ENCODE peak calls at places on chromosomes 1 and 21, in eight cellular contexts. One of them, this sample, is unnamed.
A peak's percentile ranks its signal among the peaks of the same experiment; 100 is the strongest.

GRCh38 chr1:68011786-68012375 is 38.5 kb downstream of the DIRAS3 start:
- DNase-seq in esophagus squamous epithelium: no peak
- DNase-seq in testis: no peak
- DNase-seq in mesendoderm: no peak
- DNase-seq in psoas muscle: no peak
- DNase-seq in Peyer's patch: no peak
- DNase-seq in Caco-2: no peak
- DNase-seq in naive thymus-derived CD4-positive, alpha-beta T cell: no peak
- DNase-seq in this sample: no peak

GRCh38 chr21:41956926-41957729 is 3.3 kb upstream of the C2CD2 start:
- DNase-seq in Caco-2: no peak
- DNase-seq in esophagus squamous epithelium: no peak
- DNase-seq in naive thymus-derived CD4-positive, alpha-beta T cell: no peak
- DNase-seq in psoas muscle: no peak
- DNase-seq in testis: no peak
- DNase-seq in mesendoderm: peak; percentile 36
- DNase-seq in Peyer's patch: peak; percentile 39
- DNase-seq in this sample: no peak

GRCh38 chr1:161139765-161140164 is 7.3 kb upstream of the DEDD start:
- DNase-seq in testis: peak; percentile 65
- DNase-seq in mesendoderm: peak; percentile 60
- DNase-seq in esophagus squamous epithelium: no peak
- DNase-seq in Caco-2: peak; percentile 71
- DNase-seq in Peyer's patch: no peak
- DNase-seq in naive thymus-derived CD4-positive, alpha-beta T cell: no peak
- DNase-seq in psoas muscle: no peak
- DNase-seq in this sample: peak; percentile 63

GRCh38 chr21:41624674-41625310 is 116.8 kb upstream of the TMPRSS2 start:
- DNase-seq in mesendoderm: no peak
- DNase-seq in Peyer's patch: no peak
- DNase-seq in testis: no peak
- DNase-seq in esophagus squamous epithelium: no peak
- DNase-seq in Caco-2: no peak
- DNase-seq in psoas muscle: no peak
- DNase-seq in naive thymus-derived CD4-positive, alpha-beta T cell: no peak
- DNase-seq in this sample: no peak

GRCh38 chr21:45876381-45877159 is 105.0 kb upstream of the COL6A1 start:
- DNase-seq in Caco-2: no peak
- DNase-seq in Peyer's patch: peak; percentile 44
- DNase-seq in testis: no peak
- DNase-seq in naive thymus-derived CD4-positive, alpha-beta T cell: no peak
- DNase-seq in esophagus squamous epithelium: no peak
- DNase-seq in psoas muscle: peak; percentile 43
- DNase-seq in mesendoderm: peak; percentile 41
- DNase-seq in this sample: peak; percentile 90

GRCh38 chr1:87684194-87684593 is 355.5 kb downstream of the LMO4 start:
- DNase-seq in mesendoderm: peak; percentile 34
- DNase-seq in psoas muscle: no peak
- DNase-seq in Caco-2: no peak
- DNase-seq in Peyer's patch: peak; percentile 57
- DNase-seq in testis: peak; percentile 39
- DNase-seq in naive thymus-derived CD4-positive, alpha-beta T cell: no peak
- DNase-seq in esophagus squamous epithelium: no peak
- DNase-seq in this sample: no peak

GRCh38 chr1:63116016-63116415 is 206.4 kb upstream of the FOXD3 start:
- DNase-seq in esophagus squamous epithelium: no peak
- DNase-seq in testis: no peak
- DNase-seq in Caco-2: no peak
- DNase-seq in mesendoderm: peak; percentile 17
- DNase-seq in psoas muscle: no peak
- DNase-seq in naive thymus-derived CD4-positive, alpha-beta T cell: no peak
- DNase-seq in Peyer's patch: no peak
- DNase-seq in this sample: no peak

GRCh38 chr1:221093903-221094865 is 214.9 kb downstream of the HLX start:
- DNase-seq in psoas muscle: no peak
- DNase-seq in Peyer's patch: no peak
- DNase-seq in naive thymus-derived CD4-positive, alpha-beta T cell: no peak
- DNase-seq in Caco-2: no peak
- DNase-seq in testis: no peak
- DNase-seq in mesendoderm: peak; percentile 49
- DNase-seq in esophagus squamous epithelium: no peak
- DNase-seq in this sample: peak; percentile 25

GRCh38 chr1:60886090-60886489 is 196.3 kb upstream of the NFIA start:
- DNase-seq in Peyer's patch: no peak
- DNase-seq in mesendoderm: no peak
- DNase-seq in testis: no peak
- DNase-seq in Caco-2: no peak
- DNase-seq in esophagus squamous epithelium: no peak
- DNase-seq in naive thymus-derived CD4-positive, alpha-beta T cell: no peak
- DNase-seq in psoas muscle: no peak
- DNase-seq in this sample: no peak

GRCh38 chr21:36250423-36251075 is 69.4 kb upstream of the MORC3 start:
- DNase-seq in Caco-2: no peak
- DNase-seq in mesendoderm: peak; percentile 64
- DNase-seq in testis: no peak
- DNase-seq in Peyer's patch: no peak
- DNase-seq in esophagus squamous epithelium: no peak
- DNase-seq in naive thymus-derived CD4-positive, alpha-beta T cell: no peak
- DNase-seq in psoas muscle: no peak
- DNase-seq in this sample: no peak

GRCh38 chr1:26483980-26484379 is 11.7 kb downstream of the HMGN2 start:
- DNase-seq in testis: no peak
- DNase-seq in Peyer's patch: no peak
- DNase-seq in mesendoderm: no peak
- DNase-seq in esophagus squamous epithelium: no peak
- DNase-seq in psoas muscle: no peak
- DNase-seq in naive thymus-derived CD4-positive, alpha-beta T cell: no peak
- DNase-seq in Caco-2: no peak
- DNase-seq in this sample: no peak

GRCh38 chr1:109425391-109425790 is 857 bp downstream of the PSMA5 start:
- DNase-seq in Caco-2: no peak
- DNase-seq in psoas muscle: no peak
- DNase-seq in mesendoderm: peak; percentile 6
- DNase-seq in testis: no peak
- DNase-seq in Peyer's patch: no peak
- DNase-seq in naive thymus-derived CD4-positive, alpha-beta T cell: peak; percentile 64
- DNase-seq in esophagus squamous epithelium: no peak
- DNase-seq in this sample: no peak

GRCh38 chr1:208599063-208599462 is 354.9 kb upstream of the PLXNA2 start:
- DNase-seq in testis: no peak
- DNase-seq in Caco-2: no peak
- DNase-seq in Peyer's patch: no peak
- DNase-seq in esophagus squamous epithelium: no peak
- DNase-seq in psoas muscle: no peak
- DNase-seq in mesendoderm: no peak
- DNase-seq in naive thymus-derived CD4-positive, alpha-beta T cell: no peak
- DNase-seq in this sample: no peak

GRCh38 chr1:230536641-230537155 is 105.6 kb upstream of the COG2 start:
- DNase-seq in naive thymus-derived CD4-positive, alpha-beta T cell: no peak
- DNase-seq in esophagus squamous epithelium: no peak
- DNase-seq in mesendoderm: no peak
- DNase-seq in Peyer's patch: no peak
- DNase-seq in psoas muscle: no peak
- DNase-seq in testis: no peak
- DNase-seq in Caco-2: no peak
- DNase-seq in this sample: no peak

GRCh38 chr1:241286486-241286885 is 70.5 kb downstream of the RGS7 start:
- DNase-seq in psoas muscle: no peak
- DNase-seq in mesendoderm: no peak
- DNase-seq in esophagus squamous epithelium: no peak
- DNase-seq in Peyer's patch: no peak
- DNase-seq in testis: no peak
- DNase-seq in naive thymus-derived CD4-positive, alpha-beta T cell: no peak
- DNase-seq in Caco-2: no peak
- DNase-seq in this sample: no peak

GRCh38 chr1:219492676-219493075 is 120.2 kb downstream of the ZC3H11B start:
- DNase-seq in Caco-2: no peak
- DNase-seq in naive thymus-derived CD4-positive, alpha-beta T cell: no peak
- DNase-seq in testis: no peak
- DNase-seq in psoas muscle: no peak
- DNase-seq in Peyer's patch: no peak
- DNase-seq in mesendoderm: no peak
- DNase-seq in esophagus squamous epithelium: no peak
- DNase-seq in this sample: no peak

GRCh38 chr1:33624991-33625870 is 152.8 kb downstream of the ZSCAN20 start:
- DNase-seq in psoas muscle: no peak
- DNase-seq in naive thymus-derived CD4-positive, alpha-beta T cell: no peak
- DNase-seq in esophagus squamous epithelium: no peak
- DNase-seq in Peyer's patch: no peak
- DNase-seq in testis: peak; percentile 61
- DNase-seq in mesendoderm: peak; percentile 32
- DNase-seq in Caco-2: peak; percentile 1
- DNase-seq in this sample: no peak

GRCh38 chr1:36091698-36092097 is 3.0 kb downstream of the ADPRS start:
- DNase-seq in esophagus squamous epithelium: no peak
- DNase-seq in mesendoderm: no peak
- DNase-seq in psoas muscle: no peak
- DNase-seq in Caco-2: no peak
- DNase-seq in testis: no peak
- DNase-seq in naive thymus-derived CD4-positive, alpha-beta T cell: no peak
- DNase-seq in Peyer's patch: no peak
- DNase-seq in this sample: no peak

GRCh38 chr1:36092166-36092797 is 3.6 kb downstream of the ADPRS start:
- DNase-seq in psoas muscle: no peak
- DNase-seq in Peyer's patch: no peak
- DNase-seq in testis: no peak
- DNase-seq in naive thymus-derived CD4-positive, alpha-beta T cell: no peak
- DNase-seq in mesendoderm: no peak
- DNase-seq in esophagus squamous epithelium: no peak
- DNase-seq in Caco-2: no peak
- DNase-seq in this sample: no peak

GRCh38 chr1:36092798-36093185 is 4.1 kb downstream of the ADPRS start:
- DNase-seq in esophagus squamous epithelium: no peak
- DNase-seq in naive thymus-derived CD4-positive, alpha-beta T cell: no peak
- DNase-seq in mesendoderm: no peak
- DNase-seq in testis: no peak
- DNase-seq in psoas muscle: no peak
- DNase-seq in Caco-2: no peak
- DNase-seq in Peyer's patch: no peak
- DNase-seq in this sample: no peak

GRCh38 chr1:36089393-36090121 is 865 bp downstream of the ADPRS start:
- DNase-seq in psoas muscle: no peak
- DNase-seq in mesendoderm: peak; percentile 72
- DNase-seq in Peyer's patch: peak; percentile 56
- DNase-seq in testis: peak; percentile 68
- DNase-seq in naive thymus-derived CD4-positive, alpha-beta T cell: no peak
- DNase-seq in esophagus squamous epithelium: no peak
- DNase-seq in Caco-2: peak; percentile 16
- DNase-seq in this sample: no peak

DNA sequence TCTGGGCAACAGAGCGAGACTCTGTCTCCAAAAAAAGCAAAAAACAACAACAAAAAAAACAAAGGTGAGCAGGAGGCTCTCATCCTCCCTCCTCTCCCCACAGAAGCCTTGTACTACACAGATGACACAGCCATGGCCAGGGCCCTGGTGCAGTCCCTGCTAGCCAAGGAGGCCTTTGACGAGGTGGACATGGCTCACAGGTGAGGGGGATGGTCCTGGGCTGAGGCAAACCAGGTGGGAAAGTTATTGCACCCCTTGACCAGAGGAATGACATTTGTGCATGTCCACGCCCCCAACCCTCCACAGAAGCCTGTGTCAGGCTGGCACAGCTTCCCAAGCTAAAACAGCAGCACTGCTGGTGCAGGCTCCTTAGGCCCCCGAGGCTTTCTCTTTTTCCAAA is 2.4 kb downstream of the ADPRS start:
- DNase-seq in psoas muscle: no peak
- DNase-seq in Caco-2: no peak
- DNase-seq in naive thymus-derived CD4-positive, alpha-beta T cell: no peak
- DNase-seq in esophagus squamous epithelium: no peak
- DNase-seq in Peyer's patch: no peak
- DNase-seq in mesendoderm: no peak
- DNase-seq in testis: no peak
- DNase-seq in this sample: no peak
- H3K4me1 ChIP-seq in psoas muscle: peaks cover 19% of the 10 kb centered on the region
- H3K4me1 ChIP-seq in Caco-2: no peaks in the 10 kb centered on the region
- H3K4me1 ChIP-seq in naive thymus-derived CD4-positive, alpha-beta T cell: peaks cover 11% of the 10 kb centered on the region
- H3K4me1 ChIP-seq in esophagus squamous epithelium: peaks cover 61% of the 10 kb centered on the region
- H3K4me1 ChIP-seq in Peyer's patch: peaks cover 26% of the 10 kb centered on the region
- H3K4me1 ChIP-seq in mesendoderm: peaks cover 2% of the 10 kb centered on the region
- H3K4me1 ChIP-seq in testis: peaks cover 28% of the 10 kb centered on the region
- H3K4me1 ChIP-seq in this sample: peaks cover 12% of the 10 kb centered on the region

DNA sequence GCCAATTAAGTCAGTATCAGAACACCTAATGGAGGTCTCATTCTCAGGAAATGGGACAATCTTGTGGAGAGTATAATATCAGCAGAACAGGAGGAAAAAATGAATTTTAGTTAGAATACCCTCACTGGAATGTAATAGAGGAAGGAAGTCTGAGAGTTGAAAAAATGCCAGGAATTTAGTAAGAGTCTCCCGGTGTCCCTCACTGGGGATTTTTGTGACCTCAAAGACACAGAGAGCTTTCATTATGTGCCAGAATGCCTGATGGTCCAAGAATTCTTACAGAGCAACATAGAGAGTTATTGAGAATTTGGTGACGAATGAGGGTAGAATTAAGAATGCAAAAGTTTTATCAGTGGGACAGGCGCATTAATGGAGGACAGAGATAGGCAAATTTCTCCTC is 443.5 kb upstream of the B3GALT2 start:
- DNase-seq in Peyer's patch: no peak
- DNase-seq in esophagus squamous epithelium: no peak
- DNase-seq in Caco-2: no peak
- DNase-seq in testis: no peak
- DNase-seq in naive thymus-derived CD4-positive, alpha-beta T cell: no peak
- DNase-seq in mesendoderm: peak; percentile 64
- DNase-seq in psoas muscle: no peak
- DNase-seq in this sample: no peak
- H3K4me1 ChIP-seq in Peyer's patch: no peaks in the 10 kb centered on the region
- H3K4me1 ChIP-seq in esophagus squamous epithelium: no peaks in the 10 kb centered on the region
- H3K4me1 ChIP-seq in Caco-2: no peaks in the 10 kb centered on the region
- H3K4me1 ChIP-seq in testis: no peaks in the 10 kb centered on the region
- H3K4me1 ChIP-seq in naive thymus-derived CD4-positive, alpha-beta T cell: no peaks in the 10 kb centered on the region
- H3K4me1 ChIP-seq in mesendoderm: no peaks in the 10 kb centered on the region
- H3K4me1 ChIP-seq in psoas muscle: no peaks in the 10 kb centered on the region
- H3K4me1 ChIP-seq in this sample: no peaks in the 10 kb centered on the region

GRCh38 chr1:174966000-174966572 is 33.7 kb upstream of the CACYBP start:
- DNase-seq in mesendoderm: no peak
- DNase-seq in naive thymus-derived CD4-positive, alpha-beta T cell: no peak
- DNase-seq in Caco-2: peak; percentile 34
- DNase-seq in psoas muscle: no peak
- DNase-seq in Peyer's patch: no peak
- DNase-seq in testis: no peak
- DNase-seq in esophagus squamous epithelium: no peak
- DNase-seq in this sample: no peak
- H3K4me1 ChIP-seq in mesendoderm: peaks cover 7% of the 10 kb centered on the region
- H3K4me1 ChIP-seq in naive thymus-derived CD4-positive, alpha-beta T cell: peaks cover 71% of the 10 kb centered on the region
- H3K4me1 ChIP-seq in Caco-2: peaks cover 33% of the 10 kb centered on the region
- H3K4me1 ChIP-seq in psoas muscle: peaks cover 25% of the 10 kb centered on the region
- H3K4me1 ChIP-seq in Peyer's patch: peaks cover 36% of the 10 kb centered on the region
- H3K4me1 ChIP-seq in testis: peaks cover 9% of the 10 kb centered on the region
- H3K4me1 ChIP-seq in esophagus squamous epithelium: peaks cover 65% of the 10 kb centered on the region
- H3K4me1 ChIP-seq in this sample: peaks cover 7% of the 10 kb centered on the region

DNA sequence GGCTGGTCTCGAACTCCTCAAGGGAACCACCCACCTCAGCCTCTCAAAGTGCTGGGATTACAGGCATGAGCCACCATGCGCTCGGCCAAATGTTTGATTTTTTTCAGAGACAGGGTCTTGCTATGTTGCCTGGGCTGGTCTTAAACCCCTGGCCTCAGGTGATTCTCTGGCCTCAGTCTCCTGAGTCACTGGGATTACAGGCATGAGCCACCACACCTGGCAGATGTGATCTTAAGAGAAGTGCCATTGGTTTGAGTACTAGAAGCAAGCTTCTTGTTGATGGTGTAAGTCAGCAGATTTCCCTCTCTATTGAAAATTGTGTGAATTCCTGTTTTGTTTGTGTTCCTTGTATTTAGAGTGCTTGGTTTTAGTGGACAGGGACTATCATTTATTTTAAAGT is 5.2 kb downstream of the CAP1 start:
- DNase-seq in Caco-2: no peak
- DNase-seq in mesendoderm: no peak
- DNase-seq in Peyer's patch: no peak
- DNase-seq in testis: no peak
- DNase-seq in psoas muscle: no peak
- DNase-seq in naive thymus-derived CD4-positive, alpha-beta T cell: no peak
- DNase-seq in esophagus squamous epithelium: no peak
- DNase-seq in this sample: no peak
- H3K4me1 ChIP-seq in Caco-2: peaks cover 5% of the 10 kb centered on the region
- H3K4me1 ChIP-seq in mesendoderm: peaks cover 2% of the 10 kb centered on the region
- H3K4me1 ChIP-seq in Peyer's patch: peaks cover 68% of the 10 kb centered on the region
- H3K4me1 ChIP-seq in testis: peaks cover 31% of the 10 kb centered on the region
- H3K4me1 ChIP-seq in psoas muscle: peaks cover 37% of the 10 kb centered on the region
- H3K4me1 ChIP-seq in naive thymus-derived CD4-positive, alpha-beta T cell: peaks cover 80% of the 10 kb centered on the region
- H3K4me1 ChIP-seq in esophagus squamous epithelium: peaks cover 95% of the 10 kb centered on the region
- H3K4me1 ChIP-seq in this sample: no peaks in the 10 kb centered on the region

This sample was measured in BE2C.